ENCODE peak calls at places on chromosome 9, in nine cellular contexts. D is endothelial cell of umbilical vein, T is OCI-LY7, Q is brain microvascular endothelial cell, K is cardiac muscle cell, L is body of pancreas, W is IMR-90, I is neural progenitor cell, Y is sigmoid colon. R is an unnamed sample.

GRCh38 chr9:89770779-89771178 is 166.0 kb downstream of the GADD45G start:
- DNase-seq in D (no peak), T (no peak), Q (no peak), K (no peak), L (no peak), W (no peak), I (no peak), Y (no peak), R (no peak)

GRCh38 chr9:104905153-104905901 is 22.6 kb downstream of the ABCA1 start:
- DNase-seq in D (no peak), T (no peak), Q (no peak), K (no peak), L (no peak), W (no peak), I (no peak), Y (no peak), R (no peak)

GRCh38 chr9:35164711-35165110 is 2.9 kb downstream of the UNC13B start:
- DNase-seq in D (peak; percentile 86), T (no peak), Q (peak; percentile 71), K (peak; percentile 65), L (no peak), W (peak; percentile 58), I (no peak), Y (no peak), R (no peak)

GRCh38 chr9:92414566-92414965 is 9.7 kb downstream of the OMD start:
- DNase-seq in D (peak; percentile 11), T (no peak), Q (no peak), K (no peak), L (no peak), W (peak; percentile 21), I (no peak), Y (no peak), R (no peak)

GRCh38 chr9:95088421-95089161 is 228.9 kb downstream of the FANCC start:
- DNase-seq in D (no peak), T (no peak), Q (no peak), K (no peak), L (peak; percentile 5), W (no peak), I (peak; percentile 54), Y (peak; percentile 68), R (no peak)

GRCh38 chr9:137454145-137454505 is 5.0 kb downstream of the NSMF start:
- DNase-seq in D (peak; percentile 48), T (peak; percentile 73), Q (no peak), K (peak; percentile 31), L (peak; percentile 26), W (no peak), I (peak; percentile 85), Y (peak; percentile 88), R (no peak)

GRCh38 chr9:95522871-95523370 is 6.2 kb upstream of the PTCH1 start:
- DNase-seq in D (no peak), T (no peak), Q (no peak), K (no peak), L (no peak), W (no peak), I (no peak), Y (no peak), R (no peak)

GRCh38 chr9:81529556-81530193 is 159.7 kb downstream of the TLE1 start:
- DNase-seq in D (peak; percentile 89), T (no peak), Q (no peak), K (peak; percentile 52), L (peak; percentile 64), W (peak; percentile 58), I (no peak), Y (peak; percentile 70), R (no peak)

GRCh38 chr9:93496285-93496684 is 42.9 kb upstream of the FAM120AOS start:
- DNase-seq in D (no peak), T (no peak), Q (no peak), K (no peak), L (no peak), W (no peak), I (no peak), Y (no peak), R (no peak)

GRCh38 chr9:120755044-120755443 is 38.2 kb downstream of the FBXW2 start:
- DNase-seq in D (no peak), T (peak; percentile 13), Q (no peak), K (no peak), L (no peak), W (no peak), I (no peak), Y (no peak), R (no peak)

GRCh38 chr9:120758544-120758943 is 34.7 kb downstream of the FBXW2 start:
- DNase-seq in D (no peak), T (no peak), Q (no peak), K (no peak), L (no peak), W (no peak), I (no peak), Y (no peak), R (no peak)

GRCh38 chr9:120757268-120757900 is 35.8 kb downstream of the FBXW2 start:
- DNase-seq in D (no peak), T (peak; percentile 11), Q (no peak), K (no peak), L (no peak), W (no peak), I (no peak), Y (no peak), R (no peak)

GRCh38 chr9:120759755-120760400 is 33.3 kb downstream of the FBXW2 start:
- DNase-seq in D (no peak), T (no peak), Q (no peak), K (no peak), L (no peak), W (no peak), I (no peak), Y (no peak), R (no peak)

DNA sequence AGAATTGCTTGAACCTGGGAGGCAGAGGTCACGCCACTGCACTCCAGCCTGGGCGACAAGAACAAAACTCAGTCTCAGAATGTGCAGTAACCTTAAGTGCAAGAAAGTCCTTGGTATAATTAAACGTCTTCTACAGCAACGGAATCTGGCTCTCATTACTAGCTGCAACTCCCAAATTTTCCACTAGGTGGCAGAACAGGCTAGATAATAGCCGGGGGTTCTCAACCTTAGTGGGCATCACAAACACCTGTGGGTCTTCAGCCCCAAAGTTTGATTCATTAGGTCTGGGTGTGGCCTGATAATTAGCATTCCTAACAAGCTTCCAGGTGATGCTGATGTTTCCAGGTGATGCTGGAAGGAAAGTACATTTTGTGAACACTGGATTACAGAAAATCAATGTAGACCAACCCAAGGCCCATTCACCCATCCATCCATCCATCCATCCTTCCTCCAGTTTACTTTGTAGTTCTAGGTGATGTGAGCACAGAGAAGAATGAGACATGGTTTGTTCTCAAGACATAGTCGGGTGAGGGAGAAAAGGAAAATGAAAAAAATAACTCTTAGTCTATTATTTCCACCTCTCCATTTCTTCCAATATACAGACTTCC is 37.3 kb downstream of the FBXW2 start:
- DNase-seq in D (peak; percentile 65), T (peak; percentile 79), Q (peak; percentile 55), K (peak; percentile 55), L (peak; percentile 70), W (peak; percentile 34), I (peak; percentile 71), Y (no peak), R (peak; percentile 3)
- H3K27ac ChIP-seq in D (no peak overlapping the region), T (peak overlapping the region; percentile 34), Q (no peak overlapping the region), K (no peak overlapping the region), L (no peak overlapping the region), W (no peak overlapping the region), I (no peak overlapping the region), Y (no peak overlapping the region), R (no peak overlapping the region)

GRCh38 chr9:126531591-126531990 is 82.1 kb upstream of the LMX1B start:
- DNase-seq in D (no peak), T (no peak), Q (no peak), K (no peak), L (no peak), W (no peak), I (no peak), Y (no peak), R (no peak)

GRCh38 chr9:126531035-126531571 is 82.6 kb upstream of the LMX1B start:
- DNase-seq in D (no peak), T (no peak), Q (no peak), K (peak; percentile 7), L (no peak), W (no peak), I (no peak), Y (no peak), R (no peak)

GRCh38 chr9:126532951-126533910 is 80.5 kb upstream of the LMX1B start:
- DNase-seq in D (no peak), T (peak; percentile 66), Q (no peak), K (no peak), L (no peak), W (no peak), I (no peak), Y (no peak), R (no peak)

GRCh38 chr9:126532489-126532888 is 81.2 kb upstream of the LMX1B start:
- DNase-seq in D (no peak), T (no peak), Q (no peak), K (no peak), L (no peak), W (no peak), I (no peak), Y (no peak), R (no peak)

GRCh38 chr9:126532019-126532462 is 81.7 kb upstream of the LMX1B start:
- DNase-seq in D (no peak), T (no peak), Q (no peak), K (peak; percentile 54), L (no peak), W (no peak), I (no peak), Y (no peak), R (no peak)
- H3K27ac ChIP-seq in D (no peak overlapping the region), T (peak overlapping the region; percentile 87), Q (no peak overlapping the region), K (no peak overlapping the region), L (no peak overlapping the region), W (no peak overlapping the region), I (no peak overlapping the region), Y (no peak overlapping the region), R (no peak overlapping the region)

GRCh38 chr9:73042155-73042554 is 89.3 kb upstream of the ALDH1A1 start:
- DNase-seq in D (no peak), T (no peak), Q (no peak), K (peak; percentile 38), L (no peak), W (no peak), I (no peak), Y (no peak), R (no peak)

GRCh38 chr9:73038613-73039012 is 85.8 kb upstream of the ALDH1A1 start:
- DNase-seq in D (no peak), T (no peak), Q (no peak), K (peak; percentile 84), L (peak; percentile 33), W (no peak), I (no peak), Y (peak; percentile 84), R (peak; percentile 9)

GRCh38 chr9:73038089-73038509 is 85.2 kb upstream of the ALDH1A1 start:
- DNase-seq in D (no peak), T (no peak), Q (no peak), K (no peak), L (no peak), W (no peak), I (no peak), Y (no peak), R (no peak)

GRCh38 chr9:73039253-73039915 is 86.5 kb upstream of the ALDH1A1 start:
- DNase-seq in D (peak; percentile 43), T (no peak), Q (no peak), K (peak; percentile 85), L (peak; percentile 6), W (no peak), I (no peak), Y (peak; percentile 82), R (no peak)

GRCh38 chr9:73039916-73040263 is 87.0 kb upstream of the ALDH1A1 start:
- DNase-seq in D (no peak), T (no peak), Q (no peak), K (no peak), L (no peak), W (no peak), I (no peak), Y (no peak), R (no peak)
- H3K27ac ChIP-seq in D (no peak overlapping the region), T (no peak overlapping the region), Q (no peak overlapping the region), K (no peak overlapping the region), L (no peak overlapping the region), W (no peak overlapping the region), I (no peak overlapping the region), Y (peak overlapping the region; percentile 88), R (no peak overlapping the region)

GRCh38 chr9:115715656-115716055 is 437.9 kb upstream of the PAPPA start:
- DNase-seq in D (no peak), T (no peak), Q (no peak), K (no peak), L (no peak), W (no peak), I (no peak), Y (no peak), R (no peak)
- H3K27ac ChIP-seq in D (no peak overlapping the region), T (no peak overlapping the region), Q (no peak overlapping the region), K (no peak overlapping the region), L (no peak overlapping the region), W (no peak overlapping the region), I (no peak overlapping the region), Y (no peak overlapping the region), R (no peak overlapping the region)